ENCODE peak calls at places on chromosomes 16 and 17, in eight cellular contexts. One of them, this sample, is unnamed.

GRCh38 chr16:84785843-84786538 is 33.8 kb upstream of the CRISPLD2 start:
- DNase-seq in midbrain: no peak
- DNase-seq in nephron progenitor cell: no peak
- DNase-seq in H9: no peak
- DNase-seq in NCI-H1930: no peak
- DNase-seq in HuH-7: no peak
- DNase-seq in GM13977: no peak
- DNase-seq in amniotic epithelial cell: peak
- DNase-seq in this sample: no peak

GRCh38 chr17:4522661-4523060 is 24.0 kb downstream of the SPNS2 start:
- DNase-seq in NCI-H1930: no peak
- DNase-seq in H9: no peak
- DNase-seq in HuH-7: no peak
- DNase-seq in GM13977: no peak
- DNase-seq in midbrain: no peak
- DNase-seq in nephron progenitor cell: no peak
- DNase-seq in amniotic epithelial cell: no peak
- DNase-seq in this sample: no peak

GRCh38 chr17:78899361-78900260 is 3.4 kb downstream of the CEP295NL start:
- DNase-seq in H9: peak
- DNase-seq in nephron progenitor cell: no peak
- DNase-seq in HuH-7: no peak
- DNase-seq in amniotic epithelial cell: peak
- DNase-seq in midbrain: peak
- DNase-seq in NCI-H1930: no peak
- DNase-seq in GM13977: no peak
- DNase-seq in this sample: no peak

GRCh38 chr17:81126281-81127132 is 38.8 kb upstream of the PVALEF start:
- DNase-seq in NCI-H1930: no peak
- DNase-seq in nephron progenitor cell: no peak
- DNase-seq in midbrain: peak
- DNase-seq in H9: no peak
- DNase-seq in HuH-7: no peak
- DNase-seq in GM13977: no peak
- DNase-seq in amniotic epithelial cell: no peak
- DNase-seq in this sample: no peak

GRCh38 chr16:57647136-57647875 is 18.9 kb downstream of the ADGRG1 start:
- DNase-seq in midbrain: no peak
- DNase-seq in GM13977: no peak
- DNase-seq in HuH-7: no peak
- DNase-seq in H9: no peak
- DNase-seq in amniotic epithelial cell: no peak
- DNase-seq in NCI-H1930: no peak
- DNase-seq in nephron progenitor cell: no peak
- DNase-seq in this sample: no peak

GRCh38 chr17:43574348-43574747 is 28.2 kb upstream of the ETV4 start:
- DNase-seq in NCI-H1930: no peak
- DNase-seq in nephron progenitor cell: no peak
- DNase-seq in amniotic epithelial cell: no peak
- DNase-seq in H9: no peak
- DNase-seq in HuH-7: no peak
- DNase-seq in GM13977: no peak
- DNase-seq in midbrain: no peak
- DNase-seq in this sample: no peak

GRCh38 chr17:78608804-78609186 is 31.6 kb upstream of the DNAH17 start:
- DNase-seq in midbrain: no peak
- DNase-seq in HuH-7: no peak
- DNase-seq in H9: no peak
- DNase-seq in amniotic epithelial cell: no peak
- DNase-seq in GM13977: no peak
- DNase-seq in nephron progenitor cell: no peak
- DNase-seq in NCI-H1930: no peak
- DNase-seq in this sample: no peak

GRCh38 chr16:997440-998051 is 16.0 kb downstream of the SOX8 start:
- DNase-seq in nephron progenitor cell: peak
- DNase-seq in HuH-7: no peak
- DNase-seq in midbrain: no peak
- DNase-seq in H9: peak
- DNase-seq in amniotic epithelial cell: no peak
- DNase-seq in NCI-H1930: no peak
- DNase-seq in GM13977: no peak
- DNase-seq in this sample: no peak

GRCh38 chr16:23008041-23008440 is 141.2 kb downstream of the USP31 start:
- DNase-seq in amniotic epithelial cell: no peak
- DNase-seq in nephron progenitor cell: no peak
- DNase-seq in HuH-7: no peak
- DNase-seq in H9: no peak
- DNase-seq in NCI-H1930: no peak
- DNase-seq in midbrain: no peak
- DNase-seq in GM13977: no peak
- DNase-seq in this sample: no peak

GRCh38 chr17:76536511-76537287 is 810 bp downstream of the CYGB start:
- DNase-seq in NCI-H1930: no peak
- DNase-seq in HuH-7: no peak
- DNase-seq in amniotic epithelial cell: no peak
- DNase-seq in midbrain: no peak
- DNase-seq in H9: no peak
- DNase-seq in nephron progenitor cell: no peak
- DNase-seq in GM13977: no peak
- DNase-seq in this sample: no peak

GRCh38 chr17:80833952-80834895 is 157.4 kb upstream of the CHMP6 start:
- DNase-seq in midbrain: no peak
- DNase-seq in HuH-7: no peak
- DNase-seq in GM13977: no peak
- DNase-seq in NCI-H1930: no peak
- DNase-seq in H9: no peak
- DNase-seq in nephron progenitor cell: no peak
- DNase-seq in amniotic epithelial cell: peak
- DNase-seq in this sample: no peak

GRCh38 chr17:71941920-71942319 is 178.9 kb upstream of the SOX9 start:
- DNase-seq in NCI-H1930: no peak
- DNase-seq in midbrain: no peak
- DNase-seq in amniotic epithelial cell: no peak
- DNase-seq in GM13977: no peak
- DNase-seq in HuH-7: no peak
- DNase-seq in H9: no peak
- DNase-seq in nephron progenitor cell: no peak
- DNase-seq in this sample: no peak

GRCh38 chr17:8087075-8087941 is at the start of gene ALOX12B:
- DNase-seq in HuH-7: no peak
- DNase-seq in GM13977: no peak
- DNase-seq in amniotic epithelial cell: no peak
- DNase-seq in H9: no peak
- DNase-seq in midbrain: no peak
- DNase-seq in nephron progenitor cell: no peak
- DNase-seq in NCI-H1930: no peak
- DNase-seq in this sample: no peak

GRCh38 chr16:19291459-19291858 is 5.9 kb downstream of the CLEC19A start:
- DNase-seq in nephron progenitor cell: peak
- DNase-seq in midbrain: no peak
- DNase-seq in amniotic epithelial cell: no peak
- DNase-seq in GM13977: no peak
- DNase-seq in NCI-H1930: no peak
- DNase-seq in HuH-7: no peak
- DNase-seq in H9: peak
- DNase-seq in this sample: no peak

GRCh38 chr17:67718325-67718941 is 697 bp downstream of the NOL11 start:
- DNase-seq in nephron progenitor cell: peak
- DNase-seq in NCI-H1930: no peak
- DNase-seq in midbrain: peak
- DNase-seq in amniotic epithelial cell: peak
- DNase-seq in H9: peak
- DNase-seq in HuH-7: no peak
- DNase-seq in GM13977: peak
- DNase-seq in this sample: no peak

GRCh38 chr16:23962001-23962400 is 126.2 kb downstream of the PRKCB start:
- DNase-seq in nephron progenitor cell: no peak
- DNase-seq in H9: no peak
- DNase-seq in NCI-H1930: no peak
- DNase-seq in HuH-7: no peak
- DNase-seq in midbrain: no peak
- DNase-seq in amniotic epithelial cell: no peak
- DNase-seq in GM13977: no peak
- DNase-seq in this sample: no peak

GRCh38 chr17:50129946-50130777 is at the start of gene SAMD14:
- DNase-seq in NCI-H1930: peak
- DNase-seq in HuH-7: no peak
- DNase-seq in H9: no peak
- DNase-seq in amniotic epithelial cell: no peak
- DNase-seq in nephron progenitor cell: peak
- DNase-seq in GM13977: peak
- DNase-seq in midbrain: no peak
- DNase-seq in this sample: no peak

GRCh38 chr16:55912022-55912421 is 36.8 kb upstream of the CES5A start:
- DNase-seq in GM13977: no peak
- DNase-seq in NCI-H1930: no peak
- DNase-seq in midbrain: peak
- DNase-seq in H9: no peak
- DNase-seq in amniotic epithelial cell: no peak
- DNase-seq in nephron progenitor cell: no peak
- DNase-seq in HuH-7: no peak
- DNase-seq in this sample: no peak

GRCh38 chr16:51524555-51525373 is 373.7 kb upstream of the SALL1 start:
- DNase-seq in amniotic epithelial cell: peak
- DNase-seq in nephron progenitor cell: no peak
- DNase-seq in H9: no peak
- DNase-seq in midbrain: peak
- DNase-seq in NCI-H1930: no peak
- DNase-seq in HuH-7: no peak
- DNase-seq in GM13977: no peak
- DNase-seq in this sample: no peak

GRCh38 chr16:57477531-57478202 is 8.6 kb downstream of the DOK4 start:
- DNase-seq in NCI-H1930: no peak
- DNase-seq in nephron progenitor cell: no peak
- DNase-seq in H9: no peak
- DNase-seq in amniotic epithelial cell: no peak
- DNase-seq in HuH-7: no peak
- DNase-seq in midbrain: no peak
- DNase-seq in GM13977: no peak
- DNase-seq in this sample: no peak

GRCh38 chr17:75889454-75889853 is 7.3 kb downstream of the TRIM65 start:
- DNase-seq in nephron progenitor cell: no peak
- DNase-seq in amniotic epithelial cell: no peak
- DNase-seq in NCI-H1930: no peak
- DNase-seq in H9: no peak
- DNase-seq in GM13977: no peak
- DNase-seq in HuH-7: no peak
- DNase-seq in midbrain: no peak
- DNase-seq in this sample: no peak

GRCh38 chr16:813204-813915 is 12.8 kb upstream of the GNG13 start:
- DNase-seq in GM13977: peak
- DNase-seq in nephron progenitor cell: peak
- DNase-seq in H9: peak
- DNase-seq in amniotic epithelial cell: no peak
- DNase-seq in NCI-H1930: peak
- DNase-seq in HuH-7: peak
- DNase-seq in midbrain: peak
- DNase-seq in this sample: peak

GRCh38 chr16:20385844-20386832 is 18.4 kb downstream of the PDILT start:
- DNase-seq in HuH-7: peak
- DNase-seq in nephron progenitor cell: peak
- DNase-seq in midbrain: peak
- DNase-seq in H9: peak
- DNase-seq in amniotic epithelial cell: peak
- DNase-seq in NCI-H1930: peak
- DNase-seq in GM13977: peak
- DNase-seq in this sample: peak

GRCh38 chr17:70268383-70268782 is 99.1 kb downstream of the KCNJ2 start:
- DNase-seq in HuH-7: no peak
- DNase-seq in midbrain: no peak
- DNase-seq in NCI-H1930: no peak
- DNase-seq in GM13977: no peak
- DNase-seq in nephron progenitor cell: no peak
- DNase-seq in amniotic epithelial cell: no peak
- DNase-seq in H9: no peak
- DNase-seq in this sample: no peak

GRCh38 chr17:39244016-39244599 is 18.4 kb upstream of the STAC2 start:
- DNase-seq in NCI-H1930: no peak
- DNase-seq in nephron progenitor cell: no peak
- DNase-seq in H9: no peak
- DNase-seq in amniotic epithelial cell: no peak
- DNase-seq in midbrain: no peak
- DNase-seq in HuH-7: no peak
- DNase-seq in GM13977: peak
- DNase-seq in this sample: no peak

GRCh38 chr16:391885-392335 is 5.1 kb upstream of the NME4 start:
- DNase-seq in nephron progenitor cell: peak
- DNase-seq in HuH-7: peak
- DNase-seq in H9: peak
- DNase-seq in amniotic epithelial cell: peak
- DNase-seq in NCI-H1930: no peak
- DNase-seq in GM13977: peak
- DNase-seq in midbrain: peak
- DNase-seq in this sample: peak

GRCh38 chr16:53821957-53822625 is 118.1 kb downstream of the FTO start:
- DNase-seq in HuH-7: no peak
- DNase-seq in amniotic epithelial cell: peak
- DNase-seq in nephron progenitor cell: no peak
- DNase-seq in H9: no peak
- DNase-seq in GM13977: no peak
- DNase-seq in NCI-H1930: no peak
- DNase-seq in midbrain: no peak
- DNase-seq in this sample: no peak

GRCh38 chr16:8816967-8817662 is 19.5 kb downstream of the PMM2 start:
- DNase-seq in HuH-7: no peak
- DNase-seq in amniotic epithelial cell: no peak
- DNase-seq in NCI-H1930: no peak
- DNase-seq in GM13977: no peak
- DNase-seq in midbrain: no peak
- DNase-seq in H9: no peak
- DNase-seq in nephron progenitor cell: no peak
- DNase-seq in this sample: no peak

GRCh38 chr16:81688182-81688581 is 90.9 kb upstream of the PLCG2 start:
- DNase-seq in nephron progenitor cell: no peak
- DNase-seq in GM13977: no peak
- DNase-seq in H9: no peak
- DNase-seq in NCI-H1930: no peak
- DNase-seq in HuH-7: no peak
- DNase-seq in midbrain: no peak
- DNase-seq in amniotic epithelial cell: no peak
- DNase-seq in this sample: no peak

GRCh38 chr16:28259091-28259780 is 33.1 kb upstream of the SBK1 start:
- DNase-seq in GM13977: no peak
- DNase-seq in HuH-7: no peak
- DNase-seq in amniotic epithelial cell: no peak
- DNase-seq in nephron progenitor cell: no peak
- DNase-seq in NCI-H1930: no peak
- DNase-seq in midbrain: no peak
- DNase-seq in H9: no peak
- DNase-seq in this sample: no peak

GRCh38 chr17:61208301-61209098 is 191.1 kb upstream of the TBX2 start:
- DNase-seq in midbrain: peak
- DNase-seq in NCI-H1930: no peak
- DNase-seq in amniotic epithelial cell: peak
- DNase-seq in H9: no peak
- DNase-seq in HuH-7: no peak
- DNase-seq in GM13977: no peak
- DNase-seq in nephron progenitor cell: no peak
- DNase-seq in this sample: no peak

GRCh38 chr17:81480140-81480917 is 32.3 kb downstream of the ACTG1 start:
- DNase-seq in amniotic epithelial cell: peak
- DNase-seq in midbrain: no peak
- DNase-seq in NCI-H1930: no peak
- DNase-seq in H9: no peak
- DNase-seq in nephron progenitor cell: no peak
- DNase-seq in GM13977: no peak
- DNase-seq in HuH-7: peak
- DNase-seq in this sample: no peak

GRCh38 chr17:51079049-51079448 is 41.6 kb downstream of the SPAG9 start:
- DNase-seq in H9: no peak
- DNase-seq in amniotic epithelial cell: no peak
- DNase-seq in GM13977: no peak
- DNase-seq in HuH-7: no peak
- DNase-seq in NCI-H1930: no peak
- DNase-seq in nephron progenitor cell: no peak
- DNase-seq in midbrain: no peak
- DNase-seq in this sample: no peak

GRCh38 chr16:8936421-8936820 is 27.3 kb downstream of the USP7 start:
- DNase-seq in amniotic epithelial cell: peak
- DNase-seq in GM13977: peak
- DNase-seq in HuH-7: peak
- DNase-seq in nephron progenitor cell: peak
- DNase-seq in H9: peak
- DNase-seq in midbrain: no peak
- DNase-seq in NCI-H1930: peak
- DNase-seq in this sample: no peak